ENCODE peak calls at places on chromosomes 5 and 9, in four cellular contexts. S, E, C and M are unnamed samples.

GRCh38 chr5:177605078-177605477 is 5.1 kb downstream of the B4GALT7 start:
- DNase-seq in S (no peak), C (no peak), E (no peak), M (peak)

GRCh38 chr5:11426442-11426841 is 477.8 kb downstream of the CTNND2 start:
- DNase-seq in S (no peak), E (no peak), C (no peak), M (no peak)

GRCh38 chr5:61200582-61201155 is 38.4 kb upstream of the SMIM15 start:
- DNase-seq in E (no peak), C (no peak), S (peak), M (no peak)

GRCh38 chr5:38753776-38754175 is 92.0 kb upstream of the OSMR start:
- DNase-seq in S (no peak), E (no peak), C (no peak), M (no peak)

GRCh38 chr5:62534461-62535236 is 44.0 kb upstream of the LRRC70 start:
- DNase-seq in S (no peak), E (no peak), C (no peak), M (no peak)

GRCh38 chr5:27458318-27458717 is 419.9 kb upstream of the CDH9 start:
- DNase-seq in C (no peak), S (no peak), E (no peak), M (no peak)

GRCh38 chr9:14315754-14316573 is 2.0 kb upstream of the NFIB start:
- DNase-seq in C (peak), E (peak), S (peak), M (peak)

GRCh38 chr5:93782978-93783377 is 41.6 kb upstream of the POU5F2 start:
- DNase-seq in E (no peak), C (peak), S (no peak), M (no peak)

GRCh38 chr5:33892419-33893151 is 795 bp upstream of the ADAMTS12 start:
- DNase-seq in E (no peak), S (peak), C (peak), M (no peak)

GRCh38 chr5:138077064-138077696 is 6.7 kb upstream of the WNT8A start:
- DNase-seq in E (peak), S (peak), C (peak), M (peak)

GRCh38 chr9:95165004-95165403 is 152.5 kb downstream of the FANCC start:
- DNase-seq in E (no peak), C (no peak), S (no peak), M (no peak)

GRCh38 chr5:79023947-79024346 is 38.8 kb upstream of the ARSB start:
- DNase-seq in C (no peak), S (no peak), E (no peak), M (no peak)

GRCh38 chr9:116157436-116158138 is 4.0 kb downstream of the PAPPA start:
- DNase-seq in E (no peak), S (no peak), C (peak), M (no peak)

GRCh38 chr5:174410716-174411512 is 313.5 kb upstream of the MSX2 start:
- DNase-seq in E (peak), S (no peak), C (no peak), M (no peak)

GRCh38 chr5:30605693-30606268 is 587.7 kb upstream of the CDH6 start:
- DNase-seq in E (no peak), S (no peak), C (no peak), M (no peak)

GRCh38 chr9:111161015-111161415 is 122.7 kb upstream of the LPAR1 start:
- DNase-seq in C (peak), E (no peak), S (no peak), M (no peak)

GRCh38 chr9:76451234-76451633 is 7.7 kb upstream of the GCNT1 start:
- DNase-seq in C (peak), S (no peak), E (no peak), M (no peak)

GRCh38 chr5:54895816-54896341 is 89.5 kb downstream of the ESM1 start:
- DNase-seq in E (peak), C (peak), S (no peak), M (no peak)

GRCh38 chr9:94912700-94913249 is 186.3 kb downstream of the AOPEP start:
- DNase-seq in S (no peak), C (no peak), E (no peak), M (no peak)

GRCh38 chr5:150261231-150261630 is 28.3 kb downstream of the CAMK2A start:
- DNase-seq in E (no peak), S (no peak), C (no peak), M (no peak)

GRCh38 chr9:37948417-37948980 is 44.6 kb upstream of the SLC25A51 start:
- DNase-seq in E (no peak), S (no peak), C (no peak), M (no peak)

GRCh38 chr9:110114086-110114887 is 93.7 kb downstream of the C9orf152 start:
- DNase-seq in C (peak), E (no peak), S (no peak), M (no peak)

GRCh38 chr9:136058152-136058483 is 37.0 kb downstream of the NACC2 start:
- DNase-seq in C (no peak), S (no peak), E (peak), M (no peak)
- H3K9ac ChIP-seq in C (no peak), S (no peak), E (no peak), M (no peak)

DNA sequence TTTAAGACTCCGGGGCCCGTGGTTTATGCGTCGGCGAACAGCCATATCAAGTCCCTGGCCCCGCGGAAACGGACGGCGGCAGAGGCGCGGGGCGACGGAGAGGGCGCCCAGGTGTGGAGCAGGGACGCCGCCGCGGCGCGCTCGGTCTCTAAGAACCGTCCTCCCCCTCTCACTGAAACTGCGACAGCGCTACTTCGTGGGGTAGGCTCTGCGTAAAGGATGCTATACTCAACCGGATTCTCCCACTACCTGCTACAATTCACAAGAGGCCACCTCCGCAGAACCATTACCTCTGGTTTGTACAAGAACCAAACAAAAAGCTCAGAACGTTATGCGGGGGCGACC is 404 bp downstream of the MRNIP start:
- DNase-seq in S (no peak), E (peak), C (no peak), M (peak)
- H3K9ac ChIP-seq in S (peak), E (peak), C (peak), M (peak)

GRCh38 chr5:37721447-37721871 is 118.4 kb downstream of the GDNF start:
- DNase-seq in C (no peak), E (no peak), S (no peak), M (no peak)
- H3K9ac ChIP-seq in C (no peak), E (peak), S (no peak), M (no peak)

GRCh38 chr5:6377121-6377520 is 1.2 kb downstream of the MED10 start:
- DNase-seq in E (no peak), C (peak), S (peak), M (no peak)
- H3K9ac ChIP-seq in E (peak), C (no peak), S (peak), M (peak)

DNA sequence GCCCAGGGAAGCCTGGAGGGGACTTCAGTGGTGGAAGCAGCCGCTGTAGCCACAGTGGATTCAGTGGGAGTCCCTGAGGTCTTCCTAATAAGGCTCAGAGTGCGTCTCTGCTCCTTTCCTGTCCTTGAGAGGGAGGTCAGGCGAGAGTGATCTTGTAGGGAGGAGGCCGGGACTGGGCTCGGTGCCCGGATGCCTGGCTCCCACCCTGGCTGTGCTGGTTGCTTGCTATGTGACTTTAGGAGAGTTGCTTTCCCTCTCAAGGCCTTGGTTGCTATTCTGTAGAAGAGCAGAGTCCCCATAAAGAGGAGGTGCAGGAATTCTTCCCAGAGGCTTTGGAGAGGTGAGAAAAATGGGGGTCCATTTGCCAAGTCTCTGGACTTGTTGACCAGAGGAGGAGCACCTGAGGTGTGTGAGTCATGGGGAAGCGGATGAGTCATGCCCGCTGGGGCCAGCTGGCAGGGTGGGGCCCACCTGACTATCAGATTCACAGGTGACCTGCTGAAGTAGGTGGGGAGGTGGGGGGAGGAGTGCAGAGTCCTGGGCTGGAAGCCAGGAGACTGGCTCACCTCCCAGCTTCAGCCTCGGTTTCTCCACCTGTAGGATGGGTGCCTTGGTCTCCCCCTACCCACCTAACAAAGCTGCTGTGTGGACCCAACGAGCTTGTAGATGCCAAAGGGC is 13.8 kb downstream of the GSN start:
- DNase-seq in E (no peak), S (peak), C (peak), M (peak)
- H3K9ac ChIP-seq in E (peak), S (no peak), C (no peak), M (peak)

GRCh38 chr9:131801811-131802210 is 61.9 kb upstream of the RAPGEF1 start:
- DNase-seq in S (no peak), C (no peak), E (no peak), M (no peak)
- H3K9ac ChIP-seq in S (no peak), C (no peak), E (no peak), M (no peak)

DNA sequence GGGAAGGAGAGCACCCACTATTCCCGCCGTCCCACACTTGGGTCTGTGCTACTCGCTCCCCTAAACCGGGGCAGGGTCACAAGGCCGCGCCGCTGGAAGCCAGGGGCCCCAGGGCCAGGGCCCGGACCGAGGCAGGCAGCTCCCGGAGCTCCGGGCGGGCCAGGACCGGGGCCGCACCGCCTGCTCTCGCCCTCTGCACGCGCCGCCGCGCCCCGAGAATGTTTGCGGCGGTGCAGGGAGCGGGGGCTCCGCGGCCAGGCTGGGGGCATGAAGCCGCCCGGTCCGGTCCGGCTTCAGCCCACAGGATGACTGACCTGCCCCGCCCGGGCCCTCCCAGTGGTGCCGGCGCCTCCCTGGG is 412 bp downstream of the CTSV start:
- DNase-seq in S (no peak), C (no peak), E (no peak), M (no peak)
- H3K9ac ChIP-seq in S (peak), C (no peak), E (peak), M (peak)

DNA sequence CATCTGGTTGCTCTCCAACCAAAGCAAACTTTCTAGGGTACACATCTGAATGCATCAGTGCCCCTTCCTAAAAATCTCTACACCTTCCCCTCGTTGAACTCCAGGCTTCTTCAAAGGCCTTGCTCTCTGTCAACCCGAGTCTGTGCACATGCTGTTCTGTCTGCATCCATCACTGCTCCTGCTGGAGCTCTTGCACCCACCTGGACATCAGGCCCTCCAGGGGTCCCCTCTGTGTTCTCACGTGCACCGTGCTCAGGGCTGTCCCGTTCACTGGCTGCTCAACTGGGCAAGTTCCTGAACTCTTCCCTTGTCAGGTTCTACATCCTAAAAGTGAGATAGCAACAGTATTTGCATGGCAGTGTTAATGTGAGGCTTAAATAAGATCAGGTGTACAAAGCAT is 62.7 kb upstream of the ANGPTL2 start:
- DNase-seq in E (no peak), S (no peak), C (no peak), M (no peak)
- H3K9ac ChIP-seq in E (no peak), S (no peak), C (no peak), M (no peak)

DNA sequence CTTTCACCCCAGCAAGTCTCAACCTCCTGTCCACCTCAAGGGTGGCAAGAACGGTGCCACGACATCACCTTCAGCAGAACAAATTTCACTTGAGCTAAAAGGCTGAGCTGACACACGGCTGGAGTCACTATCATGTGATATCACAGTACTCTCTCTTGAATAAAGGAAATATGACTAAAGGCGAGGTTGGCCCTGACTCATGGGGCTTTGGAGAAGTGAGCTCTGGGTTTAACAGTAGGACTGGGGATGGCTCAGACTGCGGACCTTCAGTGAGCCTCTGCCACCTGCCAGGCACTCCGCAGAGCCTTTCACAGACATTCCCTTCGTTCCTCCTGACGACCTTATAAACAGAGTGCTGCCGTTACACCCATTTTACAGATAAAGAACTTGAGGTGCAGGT is 25.0 kb downstream of the SHC3 start:
- DNase-seq in E (no peak), C (peak), S (no peak), M (no peak)
- H3K9ac ChIP-seq in E (peak), C (peak), S (no peak), M (no peak)